ENCODE peak calls at places on chromosomes 6 and 20, in nine cellular contexts. Q is effector memory CD4-positive, alpha-beta T cell; K is NCI-H510A treated with DMSO at 0.1 percent for 48 hours; Z is activated naive CD4-positive, alpha-beta T cell; X is NCI-H2029; Y is stimulated activated CD4-positive, alpha-beta T cell treated with anti-CD3 and anti-CD28 coated beads, Interleukin-12 subunit alpha, Interleukin-12 subunit beta, amount 100 ng/mL, for 4 hours; J is hepatocyte; C is astrocyte of the spinal cord; O is choroid plexus epithelial cell. E is an unnamed sample.

GRCh38 chr20:47370850-47371782 is 14.6 kb upstream of the ZMYND8 start:
- DNase-seq in O (no peak), Z (no peak), J (no peak), X (no peak), Y (no peak), C (peak), K (no peak), Q (no peak), E (no peak)

GRCh38 chr6:111585241-111585968 is 20.3 kb downstream of the TRAF3IP2 start:
- DNase-seq in Q (no peak), C (no peak), Z (no peak), Y (no peak), J (no peak), O (peak), X (no peak), K (no peak), E (no peak)

GRCh38 chr6:93327857-93328256 is 91.5 kb downstream of the EPHA7 start:
- DNase-seq in J (no peak), C (no peak), X (no peak), O (no peak), Y (no peak), K (no peak), Z (no peak), Q (no peak), E (no peak)

GRCh38 chr6:162078667-162079066 is 648.9 kb downstream of the PRKN start:
- DNase-seq in X (no peak), Y (no peak), O (no peak), Q (no peak), C (no peak), Z (no peak), J (no peak), K (no peak), E (no peak)

GRCh38 chr6:64012351-64013060 is 376.9 kb downstream of the PHF3 start:
- DNase-seq in X (no peak), O (peak), K (peak), C (peak), Y (no peak), Q (no peak), J (peak), Z (no peak), E (peak)

GRCh38 chr6:169677096-169677495 is 24.7 kb downstream of the WDR27 start:
- DNase-seq in Z (no peak), O (no peak), Q (no peak), K (no peak), C (no peak), J (no peak), Y (no peak), X (no peak), E (no peak)

GRCh38 chr6:168015492-168016175 is 18.2 kb downstream of the KIF25 start:
- DNase-seq in C (peak), Q (no peak), X (no peak), Y (no peak), Z (no peak), O (peak), J (no peak), K (no peak), E (no peak)

GRCh38 chr6:21886601-21887091 is 293.1 kb downstream of the SOX4 start:
- DNase-seq in J (no peak), K (no peak), X (no peak), Q (no peak), C (peak), Y (no peak), Z (no peak), O (peak), E (no peak)

GRCh38 chr20:63064310-63064709 is 57.5 kb upstream of the BHLHE23 start:
- DNase-seq in Q (no peak), X (peak), Z (no peak), O (no peak), Y (no peak), J (no peak), K (no peak), C (no peak), E (no peak)

GRCh38 chr6:148407372-148407771 is 64.7 kb downstream of the SASH1 start:
- DNase-seq in Q (no peak), Y (no peak), Z (no peak), C (peak), J (no peak), K (no peak), X (no peak), O (peak), E (no peak)

GRCh38 chr6:131213501-131213990 is 78.3 kb downstream of the AKAP7 start:
- DNase-seq in X (no peak), Y (no peak), J (no peak), Z (no peak), C (peak), O (peak), Q (no peak), K (no peak), E (no peak)

GRCh38 chr6:5401845-5402738 is 140.8 kb downstream of the FARS2 start:
- DNase-seq in Z (no peak), O (peak), Q (no peak), X (peak), K (peak), C (peak), J (no peak), Y (no peak), E (peak)

GRCh38 chr20:31578448-31579138 is 26.5 kb upstream of the ID1 start:
- DNase-seq in J (peak), Q (no peak), O (no peak), K (no peak), C (no peak), Z (no peak), Y (no peak), X (no peak), E (no peak)

GRCh38 chr6:148272084-148272483 is 70.6 kb upstream of the SASH1 start:
- DNase-seq in J (peak), K (no peak), C (peak), O (peak), Z (no peak), Q (no peak), X (no peak), Y (no peak), E (no peak)

GRCh38 chr6:43076928-43077809 is 1.1 kb downstream of the PTK7 start:
- DNase-seq in Y (no peak), Q (no peak), K (peak), X (no peak), C (peak), Z (no peak), J (peak), O (no peak), E (peak)

GRCh38 chr6:55578537-55579363 is at the start of gene HMGCLL1:
- DNase-seq in J (peak), Q (no peak), C (no peak), Z (no peak), Y (no peak), K (peak), X (no peak), O (peak), E (peak)

GRCh38 chr6:42555477-42556457 is 8.1 kb upstream of the UBR2 start:
- DNase-seq in X (no peak), O (peak), J (peak), Z (no peak), C (no peak), Y (no peak), Q (peak), K (no peak), E (peak)

E was measured in SK-N-DZ.